ENCODE peak calls at places on chromosomes 7 and 10, in nine cellular contexts. W, P, S, V, U, H, N, Y and J are unnamed samples.
A peak's percentile ranks its signal among the peaks of the same experiment; 100 is the strongest.

GRCh38 chr10:76278811-76279460 is 847.5 kb downstream of the LRMDA start:
- DNase-seq in W (peak; percentile 66), S (no peak), Y (no peak), H (no peak), U (no peak), N (no peak), P (no peak), V (no peak), J (no peak)

GRCh38 chr10:59019603-59020002 is 156.8 kb upstream of the PHYHIPL start:
- DNase-seq in W (peak; percentile 51), U (no peak), P (no peak), H (peak; percentile 16), N (no peak), Y (no peak), V (no peak), S (no peak), J (no peak)

GRCh38 chr7:95501261-95501816 is 15.6 kb downstream of the ASB4 start:
- DNase-seq in W (no peak), P (no peak), Y (no peak), H (no peak), N (no peak), S (peak; percentile 13), V (no peak), U (no peak), J (peak; percentile 78)

GRCh38 chr7:81367335-81367801 is 402.5 kb downstream of the HGF start:
- DNase-seq in Y (no peak), W (peak; percentile 100), H (peak; percentile 84), U (peak; percentile 60), S (peak; percentile 40), P (no peak), N (no peak), V (peak; percentile 11), J (no peak)

GRCh38 chr7:128902761-128903585 is 7.5 kb downstream of the KCP start:
- DNase-seq in Y (peak; percentile 44), S (peak; percentile 30), W (no peak), V (no peak), H (no peak), U (no peak), N (no peak), P (peak; percentile 54), J (no peak)

GRCh38 chr10:127855976-127856375 is 36.8 kb downstream of the CLRN3 start:
- DNase-seq in U (no peak), N (no peak), H (no peak), S (no peak), V (no peak), Y (no peak), P (no peak), W (no peak), J (no peak)

GRCh38 chr7:33905389-33906032 is at the start of gene BMPER:
- DNase-seq in V (peak; percentile 70), P (peak; percentile 54), H (peak; percentile 61), Y (peak; percentile 49), W (no peak), N (peak; percentile 52), S (peak; percentile 55), U (no peak), J (no peak)

GRCh38 chr7:47895026-47895425 is 53.2 kb downstream of the PKD1L1 start:
- DNase-seq in P (no peak), Y (no peak), S (no peak), W (no peak), U (no peak), N (no peak), H (no peak), V (no peak), J (no peak)

GRCh38 chr10:44280615-44281014 is 104.3 kb downstream of the CXCL12 start:
- DNase-seq in P (no peak), N (no peak), U (peak; percentile 58), V (no peak), S (no peak), W (peak; percentile 82), H (no peak), Y (no peak), J (no peak)

GRCh38 chr7:151018421-151019129 is 5.7 kb downstream of the ATG9B start:
- DNase-seq in W (no peak), U (no peak), H (no peak), V (peak; percentile 68), P (no peak), S (peak; percentile 48), Y (peak; percentile 43), N (no peak), J (no peak)

GRCh38 chr10:71940752-71941151 is 23.4 kb upstream of the CHST3 start:
- DNase-seq in H (no peak), W (no peak), V (no peak), Y (no peak), N (no peak), P (no peak), U (no peak), S (no peak), J (no peak)

GRCh38 chr10:19801369-19801768 is 14.9 kb upstream of the PLXDC2 start:
- DNase-seq in N (no peak), H (no peak), V (no peak), P (no peak), U (no peak), W (no peak), S (no peak), Y (no peak), J (no peak)

GRCh38 chr7:378551-379455 is 88.8 kb downstream of the FOXL3 start:
- DNase-seq in V (no peak), S (no peak), U (no peak), N (peak; percentile 66), W (no peak), H (no peak), Y (peak; percentile 75), P (peak; percentile 79), J (no peak)

GRCh38 chr7:379456-380225 is 89.7 kb downstream of the FOXL3 start:
- DNase-seq in P (no peak), S (no peak), H (no peak), W (no peak), V (no peak), N (peak; percentile 44), U (no peak), Y (peak; percentile 25), J (no peak)

GRCh38 chr7:381211-382117 is 91.5 kb downstream of the FOXL3 start:
- DNase-seq in N (peak; percentile 29), W (no peak), U (no peak), P (no peak), H (no peak), V (no peak), Y (peak; percentile 22), S (no peak), J (no peak)

GRCh38 chr7:380724-381210 is 90.8 kb downstream of the FOXL3 start:
- DNase-seq in S (no peak), H (no peak), U (no peak), P (no peak), W (no peak), N (peak; percentile 47), Y (peak; percentile 23), V (no peak), J (no peak)

DNA sequence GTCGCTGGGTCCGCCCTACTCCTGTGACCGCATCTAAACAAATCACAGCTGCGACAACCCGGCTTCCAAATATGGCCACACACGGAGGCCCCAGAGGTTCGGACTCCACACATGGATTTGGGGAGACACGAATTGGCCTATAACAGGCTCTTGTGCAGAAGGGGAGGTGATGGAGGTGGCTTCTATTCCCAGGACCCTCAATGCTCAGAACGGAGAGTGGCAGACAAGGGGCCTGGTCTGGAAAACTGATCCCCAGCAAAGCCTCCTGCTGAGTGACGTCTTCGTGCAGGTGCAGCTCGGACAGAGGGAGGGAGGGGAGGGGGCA is 90.2 kb downstream of the FOXL3 start:
- DNase-seq in W (no peak), H (no peak), P (no peak), S (no peak), U (no peak), V (no peak), N (peak; percentile 42), Y (peak; percentile 22), J (peak; percentile 5)
- H3K4me3 ChIP-seq in W (no peak overlapping the region), H (no peak overlapping the region), P (no peak overlapping the region), S (no peak overlapping the region), U (no peak overlapping the region), V (no peak overlapping the region), N (no peak overlapping the region), Y (peak overlapping the region; percentile 27), J (no peak overlapping the region)

GRCh38 chr7:91264924-91265681 is 870 bp downstream of the FZD1 start:
- DNase-seq in V (peak; percentile 72), Y (peak; percentile 61), H (peak; percentile 73), N (peak; percentile 73), U (peak; percentile 47), S (peak; percentile 85), P (peak; percentile 66), W (peak; percentile 74), J (peak; percentile 85)

GRCh38 chr7:91264083-91264923 is at the start of gene FZD1:
- DNase-seq in N (peak; percentile 97), W (peak; percentile 98), S (peak; percentile 99), V (peak; percentile 98), P (peak; percentile 96), Y (peak; percentile 95), H (peak; percentile 98), U (peak; percentile 96), J (peak; percentile 97)

GRCh38 chr7:91266067-91266930 is 2.1 kb downstream of the FZD1 start:
- DNase-seq in Y (no peak), H (no peak), P (peak; percentile 60), S (peak; percentile 17), N (peak; percentile 66), V (peak; percentile 32), W (peak; percentile 64), U (no peak), J (peak; percentile 10)

GRCh38 chr7:91266931-91267557 is 2.8 kb downstream of the FZD1 start:
- DNase-seq in V (no peak), W (peak; percentile 36), P (no peak), H (no peak), S (peak; percentile 12), U (no peak), N (peak; percentile 54), Y (no peak), J (no peak)

GRCh38 chr7:91265693-91266066 is 1.4 kb downstream of the FZD1 start:
- DNase-seq in Y (no peak), N (peak; percentile 56), V (peak; percentile 16), W (peak; percentile 32), S (peak; percentile 42), P (peak; percentile 58), H (no peak), U (no peak), J (peak; percentile 35)
- H3K4me3 ChIP-seq in Y (peak overlapping the region; percentile 66), N (peak overlapping the region; percentile 85), V (peak overlapping the region; percentile 84), W (peak overlapping the region; percentile 91), S (peak overlapping the region; percentile 64), P (peak overlapping the region; percentile 63), H (peak overlapping the region; percentile 76), U (peak overlapping the region; percentile 95), J (peak overlapping the region; percentile 92)

DNA sequence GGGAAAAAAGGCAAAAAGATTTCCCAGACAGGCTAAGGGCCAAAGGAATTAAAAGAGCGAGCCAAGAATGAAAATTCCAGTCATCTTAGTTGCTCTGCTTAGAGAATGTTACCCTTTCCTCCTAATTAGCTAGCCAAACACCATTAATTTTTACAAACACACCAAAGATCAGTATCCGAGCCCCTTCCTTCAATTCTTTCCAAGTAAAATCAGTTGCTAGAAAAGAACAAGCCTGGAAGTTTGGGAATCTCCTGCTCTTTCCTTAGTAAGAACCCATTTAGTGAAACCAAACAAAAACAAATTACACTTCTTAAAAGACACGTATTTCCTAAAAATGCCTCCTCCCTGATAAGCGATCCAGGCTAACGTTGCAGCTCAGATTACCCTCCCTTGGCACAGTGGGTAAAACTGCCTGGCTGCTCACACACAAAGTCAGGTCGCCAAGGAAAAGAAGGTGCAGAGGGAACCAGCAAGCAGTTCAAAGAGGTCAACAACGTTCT is 57.1 kb upstream of the ABLIM1 start:
- DNase-seq in U (no peak), N (no peak), P (no peak), W (peak; percentile 85), V (no peak), Y (no peak), H (peak; percentile 59), S (no peak), J (no peak)
- H3K4me3 ChIP-seq in U (no peak overlapping the region), N (no peak overlapping the region), P (no peak overlapping the region), W (peak overlapping the region; percentile 16), V (no peak overlapping the region), Y (no peak overlapping the region), H (no peak overlapping the region), S (no peak overlapping the region), J (no peak overlapping the region)

GRCh38 chr7:69429817-69430501 is 168.3 kb upstream of the AUTS2 start:
- DNase-seq in U (no peak), V (peak; percentile 62), W (peak; percentile 51), H (peak; percentile 7), Y (no peak), P (peak; percentile 66), S (no peak), N (peak; percentile 82), J (no peak)
- H3K4me3 ChIP-seq in U (no peak overlapping the region), V (no peak overlapping the region), W (no peak overlapping the region), H (no peak overlapping the region), Y (no peak overlapping the region), P (no peak overlapping the region), S (no peak overlapping the region), N (no peak overlapping the region), J (no peak overlapping the region)